ENCODE peak calls at places on chromosome 7, in five cellular contexts. B is choroid plexus epithelial cell; H is AG09309; F is naive thymus-derived CD4-positive, alpha-beta T cell; K is AG04450. G is an unnamed sample.

GRCh38 chr7:106614751-106615150 is 46.2 kb downstream of the CCDC71L start:
- DNase-seq in F (no peak), B (no peak), K (no peak), H (no peak), G (no peak)

GRCh38 chr7:83798489-83798888 is 149.6 kb upstream of the SEMA3E start:
- DNase-seq in B (no peak), H (no peak), F (no peak), K (no peak), G (no peak)

GRCh38 chr7:41005381-41005901 is 697.4 kb downstream of the INHBA start:
- DNase-seq in K (peak), H (peak), F (no peak), B (peak), G (peak)

GRCh38 chr7:32206987-32207386 is 136.8 kb upstream of the PDE1C start:
- DNase-seq in H (no peak), K (no peak), B (peak), F (no peak), G (no peak)

GRCh38 chr7:2811476-2812118 is 32.5 kb downstream of the GNA12 start:
- DNase-seq in H (no peak), K (no peak), B (peak), F (no peak), G (no peak)

GRCh38 chr7:73308074-73308664 is 457 bp downstream of the NSUN5 start:
- DNase-seq in K (no peak), B (no peak), H (no peak), F (no peak), G (no peak)

GRCh38 chr7:104862719-104863118 is 151.3 kb upstream of the KMT2E start:
- DNase-seq in B (peak), H (no peak), F (no peak), K (no peak), G (no peak)

GRCh38 chr7:150846291-150847115 is 5.8 kb upstream of the AOC1 start:
- DNase-seq in B (no peak), K (no peak), F (no peak), H (no peak), G (no peak)

GRCh38 chr7:43479042-43479441 is 103.9 kb upstream of the STK17A start:
- DNase-seq in B (no peak), H (no peak), K (no peak), F (no peak), G (no peak)

DNA sequence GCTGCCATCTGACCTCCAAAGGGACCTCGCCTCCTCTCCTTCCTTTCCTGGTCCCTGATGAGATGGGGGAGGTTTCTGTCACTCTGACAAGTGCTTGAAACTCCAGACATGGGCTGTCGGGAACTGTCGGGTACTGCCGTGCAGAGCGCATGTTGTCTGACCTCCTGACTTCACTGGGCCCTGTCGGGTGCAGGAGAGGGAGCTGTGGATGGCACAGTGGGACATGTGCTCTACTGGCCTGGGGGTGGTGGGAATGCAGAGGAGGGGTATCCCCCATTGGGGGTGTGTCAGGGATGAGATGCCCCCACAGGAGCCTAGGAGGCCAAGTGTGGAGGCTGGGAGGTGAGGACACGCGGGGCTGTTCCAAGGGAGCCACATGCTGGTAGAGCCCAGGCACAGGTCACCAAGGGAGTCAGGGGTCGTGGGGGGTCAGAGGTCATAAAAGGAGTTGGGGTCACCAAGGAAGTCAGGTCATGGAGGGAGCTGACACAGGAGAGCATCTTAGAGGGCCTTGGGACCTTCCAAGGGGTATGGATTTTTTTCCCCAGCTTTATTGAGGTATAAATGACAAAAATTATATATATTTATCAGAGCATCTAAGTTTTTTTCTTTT is 30.9 kb downstream of the TMEM120A start:
- DNase-seq in K (no peak), F (no peak), B (no peak), H (no peak), G (no peak)
- H3K4me3 ChIP-seq in K (no peak), F (no peak), B (no peak), H (no peak), G (no peak)

GRCh38 chr7:601573-602340 is 82.1 kb upstream of the PDGFA start:
- DNase-seq in B (peak), H (no peak), K (no peak), F (peak), G (no peak)
- H3K4me3 ChIP-seq in B (no peak), H (no peak), K (no peak), F (peak), G (no peak)

GRCh38 chr7:47451851-47452205 is 130.1 kb downstream of the TNS3 start:
- DNase-seq in K (peak), F (no peak), B (peak), H (no peak), G (no peak)

GRCh38 chr7:47452715-47453092 is 129.2 kb downstream of the TNS3 start:
- DNase-seq in K (no peak), B (no peak), F (no peak), H (no peak), G (no peak)

GRCh38 chr7:47452295-47452694 is 129.6 kb downstream of the TNS3 start:
- DNase-seq in H (no peak), K (no peak), B (no peak), F (no peak), G (no peak)

GRCh38 chr7:47454066-47454950 is 127.6 kb downstream of the TNS3 start:
- DNase-seq in H (no peak), K (no peak), B (no peak), F (no peak), G (peak)

GRCh38 chr7:47453093-47454056 is 128.5 kb downstream of the TNS3 start:
- DNase-seq in H (peak), F (no peak), B (peak), K (peak), G (peak)
- H3K4me3 ChIP-seq in H (no peak), F (no peak), B (no peak), K (no peak), G (peak)

GRCh38 chr7:26153823-26154783 is 2.1 kb downstream of the NFE2L3 start:
- DNase-seq in K (no peak), H (no peak), B (peak), F (peak), G (no peak)
- H3K4me3 ChIP-seq in K (peak), H (no peak), B (peak), F (peak), G (peak)